ENCODE peak calls at places on chromosome 17, in eight cellular contexts. R, O, F, X, N, C, G and H are unnamed samples. For H3K4me1 and H3K9me3, the result is how much of the 10 kb centered on the place peaks cover.

GRCh38 chr17:55433629-55434422 is 12.2 kb upstream of the MMD start:
- DNase-seq in O (peak), C (no peak), X (peak), G (no peak), F (no peak), R (no peak), N (no peak), H (no peak)

GRCh38 chr17:64355536-64356303 is 34.9 kb downstream of the PECAM1 start:
- DNase-seq in G (no peak), C (no peak), X (no peak), F (no peak), R (no peak), N (no peak), O (no peak), H (no peak)

GRCh38 chr17:14594690-14595089 is 293.8 kb downstream of the HS3ST3B1 start:
- DNase-seq in F (no peak), N (no peak), O (no peak), X (no peak), R (no peak), C (no peak), G (no peak), H (no peak)

GRCh38 chr17:1545618-1546017 is 17.0 kb downstream of the PITPNA start:
- DNase-seq in X (no peak), C (no peak), N (peak), F (no peak), O (no peak), G (no peak), R (no peak), H (no peak)

GRCh38 chr17:63986842-63987615 is 11.1 kb upstream of the PRR29 start:
- DNase-seq in N (peak), R (no peak), G (peak), C (peak), X (no peak), F (peak), O (peak), H (no peak)

GRCh38 chr17:3870871-3871306 is 22.0 kb downstream of the CAMKK1 start:
- DNase-seq in R (no peak), O (no peak), N (no peak), G (no peak), C (no peak), X (no peak), F (no peak), H (peak)

GRCh38 chr17:19404264-19404663 is 6.8 kb upstream of the RNF112 start:
- DNase-seq in O (no peak), X (no peak), N (no peak), C (no peak), F (no peak), G (no peak), R (no peak), H (no peak)

GRCh38 chr17:68326681-68327080 is 35.4 kb downstream of the ARSG start:
- DNase-seq in N (no peak), R (no peak), G (no peak), C (no peak), X (no peak), F (no peak), O (no peak), H (no peak)

GRCh38 chr17:35028531-35029262 is 34.8 kb downstream of the RFFL start:
- DNase-seq in R (no peak), X (no peak), O (no peak), F (no peak), C (no peak), N (no peak), G (no peak), H (no peak)

GRCh38 chr17:8563981-8564602 is 66.4 kb downstream of the MYH10 start:
- DNase-seq in C (no peak), O (no peak), X (no peak), N (no peak), G (no peak), F (no peak), R (no peak), H (no peak)

GRCh38 chr17:4950075-4950756 is 703 bp upstream of the ENO3 start:
- DNase-seq in C (peak), N (peak), O (peak), R (peak), X (peak), F (peak), G (peak), H (no peak)

GRCh38 chr17:48037036-48037881 is at the start of gene COPZ2:
- DNase-seq in R (peak), G (no peak), O (peak), X (peak), N (peak), F (peak), C (peak), H (peak)

GRCh38 chr17:45282683-45283644 is 21.1 kb upstream of the SPATA32 start:
- DNase-seq in N (no peak), G (peak), R (no peak), C (peak), O (peak), F (no peak), X (no peak), H (no peak)

GRCh38 chr17:37731056-37731455 is 13.8 kb downstream of the HNF1B start:
- DNase-seq in N (no peak), C (no peak), O (no peak), G (no peak), F (peak), R (no peak), X (no peak), H (no peak)

GRCh38 chr17:15169676-15170075 is 95.5 kb downstream of the PMP22 start:
- DNase-seq in G (no peak), O (no peak), R (no peak), C (no peak), F (no peak), N (no peak), X (no peak), H (no peak)

GRCh38 chr17:64262422-64263260 is at the start of gene TEX2:
- DNase-seq in G (peak), N (peak), R (peak), F (peak), C (peak), O (peak), X (no peak), H (peak)

GRCh38 chr17:8147805-8148404 is 4.3 kb downstream of the PER1 start:
- DNase-seq in O (no peak), G (no peak), R (no peak), N (no peak), F (peak), C (peak), X (no peak), H (no peak)

GRCh38 chr17:31408586-31408985 is 17.1 kb downstream of the RAB11FIP4 start:
- DNase-seq in O (no peak), C (no peak), F (no peak), R (no peak), N (no peak), G (no peak), X (no peak), H (no peak)
- H3K4me1 ChIP-seq in O (under half), C (under half), F (under half), R (under half), N (under half), G (under half), X (under half), H (under half)

GRCh38 chr17:72519598-72519936 is 398.7 kb downstream of the SOX9 start:
- DNase-seq in N (no peak), X (no peak), O (no peak), C (no peak), G (no peak), R (no peak), F (no peak), H (no peak)
- H3K4me3 ChIP-seq in N (no peak), X (peak), O (no peak), C (no peak), G (no peak), R (no peak), F (no peak), H (no peak)

GRCh38 chr17:82949361-82949760 is 109.5 kb upstream of the ZNF750 start:
- DNase-seq in F (no peak), C (peak), N (peak), X (no peak), R (peak), G (peak), O (no peak), H (peak)
- H3K9me3 ChIP-seq in F (under half), C (under half), N (under half), X (half or more), R (under half), G (under half), O (under half), H (under half)

GRCh38 chr17:29621751-29622194 is 939 bp downstream of the CORO6 start:
- DNase-seq in R (no peak), N (no peak), O (no peak), G (no peak), F (no peak), X (no peak), C (no peak), H (no peak)
- H3K4me1 ChIP-seq in R (under half), N (under half), O (under half), G (under half), F (under half), X (under half), C (under half), H (under half)

DNA sequence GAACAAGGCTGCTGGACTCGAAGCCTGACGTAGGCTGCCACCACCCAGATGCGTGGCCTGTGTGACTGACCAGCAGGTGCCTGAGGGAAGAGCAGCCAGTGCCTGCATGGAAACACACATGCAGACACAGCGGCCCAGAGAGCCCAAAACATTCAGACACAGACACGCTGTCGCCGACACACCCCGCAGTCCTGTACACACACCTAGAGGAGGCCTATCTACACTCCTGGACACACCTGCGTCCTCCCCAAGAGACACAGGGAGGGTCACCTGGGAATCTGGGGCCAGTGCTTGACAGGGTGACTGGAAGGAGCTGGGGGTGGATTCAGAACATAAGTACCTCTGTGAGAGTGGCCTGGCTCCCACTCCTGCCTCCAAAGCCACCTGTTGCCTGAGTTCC is 6.1 kb upstream of the TSPOAP1 start:
- DNase-seq in F (no peak), X (no peak), C (peak), R (no peak), G (peak), O (no peak), N (no peak), H (no peak)
- H3K4me3 ChIP-seq in F (no peak), X (no peak), C (no peak), R (no peak), G (peak), O (no peak), N (no peak), H (peak)

GRCh38 chr17:22441776-22442175 is 749.5 kb downstream of the KCNJ18 start:
- DNase-seq in C (no peak), F (no peak), X (no peak), N (no peak), O (no peak), G (no peak), R (no peak), H (no peak)
- H3K9me3 ChIP-seq in C (under half), F (under half), X (under half), N (under half), O (under half), G (under half), R (under half), H (under half)

DNA sequence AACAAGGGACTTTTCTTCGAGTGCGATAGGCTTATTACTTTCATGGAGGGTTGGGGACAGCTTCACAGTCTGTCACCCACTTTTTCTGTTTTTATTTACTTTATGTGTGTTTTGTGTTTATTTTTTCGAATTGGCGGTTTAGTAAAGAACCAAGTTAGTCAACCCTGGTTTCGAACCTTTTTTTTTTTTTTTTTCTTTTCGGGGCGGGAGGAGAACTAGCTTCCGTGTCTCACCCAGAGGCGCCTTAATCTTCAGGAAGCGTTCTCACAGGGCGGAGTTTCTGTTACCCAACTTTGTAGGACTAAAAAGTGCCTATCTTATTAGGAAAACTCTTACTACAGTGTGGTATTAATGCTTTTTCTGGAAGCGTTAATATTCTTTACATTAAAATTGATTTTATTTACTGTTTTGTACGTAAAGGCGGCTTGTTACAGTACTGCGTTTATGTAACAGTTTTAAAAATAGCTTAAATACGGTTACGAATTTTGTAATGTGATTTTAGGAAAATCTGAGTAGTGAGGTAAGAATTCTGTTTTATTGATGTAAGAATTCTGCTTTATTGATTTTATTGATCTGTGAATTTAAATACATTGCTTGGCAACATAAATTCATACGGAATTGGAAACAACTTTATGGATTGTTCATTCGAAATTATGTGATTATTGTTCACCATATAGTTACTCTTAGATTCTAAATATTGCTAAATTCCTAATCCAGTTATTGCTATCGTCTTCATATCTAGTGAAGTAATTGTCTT is 883 bp downstream of the ZNF207 start:
- DNase-seq in N (no peak), R (no peak), X (peak), O (peak), G (no peak), C (no peak), F (no peak), H (peak)
- H3K4me1 ChIP-seq in N (under half), R (under half), X (under half), O (under half), G (under half), C (under half), F (under half), H (half or more)

DNA sequence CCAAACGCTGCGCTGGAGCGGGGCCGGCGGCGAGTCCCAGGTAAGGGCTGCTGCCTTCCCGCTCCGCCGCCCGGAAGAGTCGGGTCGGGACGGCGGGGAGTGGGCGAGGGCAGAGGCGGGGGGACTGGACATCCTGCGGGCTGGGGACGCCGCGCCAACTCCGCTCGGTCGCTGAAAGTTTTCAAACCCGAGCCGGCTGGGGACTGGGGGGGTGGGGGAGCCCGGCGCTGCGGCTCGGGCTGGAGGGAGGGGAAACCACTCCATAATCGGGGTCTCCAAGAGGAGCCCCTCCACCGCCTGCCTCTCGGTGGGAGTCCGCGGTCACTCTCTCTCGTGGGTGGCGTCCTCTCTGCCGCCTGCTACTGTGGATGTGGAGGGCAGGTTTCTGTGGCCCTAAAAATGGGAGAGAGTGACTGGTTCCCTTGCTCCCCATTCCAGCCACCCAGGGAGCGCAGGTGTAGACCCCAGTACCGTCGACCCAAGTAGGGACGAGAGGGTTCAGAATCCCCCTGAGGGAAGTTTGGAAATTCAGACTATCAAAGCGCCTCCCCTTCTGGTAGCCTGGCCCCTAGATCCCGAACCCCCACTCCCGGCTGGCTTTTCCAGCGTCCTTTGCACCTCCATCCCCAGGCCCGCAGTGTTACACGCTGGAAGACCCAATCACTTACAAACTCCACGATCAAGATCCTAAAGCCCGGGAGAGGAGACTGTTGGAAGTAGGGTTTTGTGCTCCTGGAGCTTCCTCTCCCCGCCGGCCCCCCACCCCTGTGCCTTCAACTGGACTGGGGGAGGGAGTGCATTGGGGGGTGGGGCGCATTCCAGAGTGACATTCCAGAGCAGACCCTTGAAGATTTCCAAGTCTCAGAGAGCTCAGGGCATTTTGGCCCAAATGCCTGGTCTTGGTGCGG is 850 bp downstream of the GPRC5C start:
- DNase-seq in G (peak), F (no peak), R (no peak), X (no peak), N (no peak), C (peak), O (no peak), H (no peak)
- H3K4me3 ChIP-seq in G (peak), F (peak), R (peak), X (peak), N (peak), C (peak), O (peak), H (no peak)

GRCh38 chr17:79408251-79408650 is 202.6 kb downstream of the RBFOX3 start:
- DNase-seq in F (no peak), O (no peak), X (no peak), G (no peak), N (no peak), C (no peak), R (no peak), H (no peak)

GRCh38 chr17:79411419-79411818 is 199.4 kb downstream of the RBFOX3 start:
- DNase-seq in N (no peak), R (no peak), X (no peak), O (no peak), F (peak), G (no peak), C (no peak), H (no peak)

GRCh38 chr17:79413591-79413990 is 197.3 kb downstream of the RBFOX3 start:
- DNase-seq in X (no peak), O (peak), C (no peak), F (peak), G (no peak), R (no peak), N (no peak), H (no peak)

GRCh38 chr17:79412110-79412509 is 198.7 kb downstream of the RBFOX3 start:
- DNase-seq in R (no peak), G (no peak), X (no peak), F (no peak), N (no peak), O (no peak), C (no peak), H (no peak)

DNA sequence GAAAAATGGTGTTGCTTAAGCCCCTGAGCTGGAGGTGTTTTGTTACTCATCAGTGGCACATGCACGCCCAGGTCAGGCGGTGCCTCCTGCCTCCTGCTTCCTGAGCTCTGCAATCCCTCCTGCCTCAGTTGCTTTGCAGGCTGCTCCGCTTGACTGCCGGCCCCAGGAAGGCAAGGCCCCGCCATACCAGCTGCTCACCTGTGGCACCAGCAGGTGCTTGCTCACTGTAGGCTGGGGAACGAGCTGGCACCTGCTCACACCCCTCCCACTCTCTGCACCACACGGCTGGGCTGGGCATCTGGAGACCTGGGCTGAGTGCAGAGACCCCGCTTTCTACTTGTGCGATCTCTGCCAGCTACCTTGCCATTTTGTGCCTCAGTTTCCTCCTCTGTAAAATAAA is 200.2 kb downstream of the RBFOX3 start:
- DNase-seq in X (no peak), R (no peak), O (no peak), G (no peak), C (peak), F (peak), N (no peak), H (no peak)
- H3K9me3 ChIP-seq in X (under half), R (under half), O (under half), G (under half), C (under half), F (under half), N (under half), H (under half)

GRCh38 chr17:50199651-50200446 is 1.6 kb downstream of the COL1A1 start:
- DNase-seq in C (peak), F (peak), N (peak), O (peak), X (peak), G (peak), R (peak), H (peak)
- H3K4me1 ChIP-seq in C (under half), F (under half), N (under half), O (under half), X (under half), G (under half), R (under half), H (under half)